ENCODE peak calls at places on chromosome 15, in four cellular contexts. W, D, Y and L are unnamed samples.

GRCh38 chr15:73388256-73388781 is 19.6 kb upstream of the HCN4 start:
- DNase-seq in W (no peak), D (peak), Y (peak), L (peak)

GRCh38 chr15:58329781-58330467 is 101.9 kb upstream of the LIPC start:
- DNase-seq in W (peak), D (no peak), Y (no peak), L (no peak)

GRCh38 chr15:45121706-45122417 is 7.7 kb downstream of the DUOXA2 start:
- DNase-seq in W (no peak), D (peak), Y (peak), L (peak)

GRCh38 chr15:96334705-96335428 is 4.4 kb downstream of the NR2F2 start:
- DNase-seq in W (no peak), D (no peak), Y (no peak), L (no peak)

GRCh38 chr15:33022629-33023028 is 171.9 kb downstream of the FMN1 start:
- DNase-seq in W (peak), D (no peak), Y (peak), L (no peak)

GRCh38 chr15:72847033-72847432 is 63.5 kb upstream of the ADPGK start:
- DNase-seq in W (no peak), D (no peak), Y (no peak), L (no peak)

GRCh38 chr15:64070965-64071851 is 22.4 kb downstream of the CIAO2A start:
- DNase-seq in W (peak), D (peak), Y (peak), L (peak)

GRCh38 chr15:94298359-94298758 is 67.0 kb downstream of the MCTP2 start:
- DNase-seq in W (no peak), D (no peak), Y (no peak), L (no peak)

GRCh38 chr15:55654541-55654940 is 66.4 kb upstream of the PYGO1 start:
- DNase-seq in W (no peak), D (no peak), Y (peak), L (no peak)

GRCh38 chr15:35141743-35142356 is 56.8 kb upstream of the NANOGP8 start:
- DNase-seq in W (no peak), D (peak), Y (peak), L (peak)

GRCh38 chr15:41940441-41940857 is 31.9 kb downstream of the EHD4 start:
- DNase-seq in W (peak), D (no peak), Y (peak), L (no peak)

GRCh38 chr15:56215769-56216168 is 27.9 kb downstream of the RFX7 start:
- DNase-seq in W (no peak), D (peak), Y (peak), L (no peak)

GRCh38 chr15:45747426-45747825 is 112.6 kb downstream of the SQOR start:
- DNase-seq in W (no peak), D (no peak), Y (no peak), L (peak)

GRCh38 chr15:51161491-51162260 is 67.0 kb upstream of the TNFAIP8L3 start:
- DNase-seq in W (no peak), D (no peak), Y (no peak), L (no peak)

GRCh38 chr15:23823508-23823907 is 136.4 kb upstream of the NDN start:
- DNase-seq in W (no peak), D (no peak), Y (no peak), L (no peak)

GRCh38 chr15:26433818-26434217 is 339.0 kb downstream of the GABRB3 start:
- DNase-seq in W (no peak), D (no peak), Y (no peak), L (no peak)

GRCh38 chr15:67067161-67067853 is 1.9 kb downstream of the SMAD3 start:
- DNase-seq in W (no peak), D (no peak), Y (peak), L (no peak)

GRCh38 chr15:31332681-31333071 is 6.0 kb downstream of the KLF13 start:
- DNase-seq in W (no peak), D (no peak), Y (no peak), L (no peak)

GRCh38 chr15:91853968-91854943 is 748 bp downstream of the SLCO3A1 start:
- DNase-seq in W (peak), D (no peak), Y (no peak), L (no peak)

GRCh38 chr15:76991048-76991447 is 3.9 kb upstream of the PSTPIP1 start:
- DNase-seq in W (no peak), D (no peak), Y (no peak), L (no peak)

GRCh38 chr15:37872661-37873060 is 61.8 kb upstream of the TMCO5A start:
- DNase-seq in W (no peak), D (no peak), Y (no peak), L (no peak)

GRCh38 chr15:58447244-58448010 is 15.6 kb downstream of the LIPC start:
- DNase-seq in W (no peak), D (peak), Y (peak), L (no peak)

GRCh38 chr15:29143293-29143692 is 126.3 kb downstream of the NSMCE3 start:
- DNase-seq in W (no peak), D (no peak), Y (no peak), L (no peak)

GRCh38 chr15:99476413-99477222 is 89.2 kb upstream of the MEF2A start:
- DNase-seq in W (peak), D (peak), Y (peak), L (peak)

GRCh38 chr15:92079047-92079446 is 225.5 kb downstream of the SLCO3A1 start:
- DNase-seq in W (no peak), D (no peak), Y (no peak), L (no peak)

GRCh38 chr15:95262866-95263564 is 1031.7 kb downstream of the MCTP2 start:
- DNase-seq in W (no peak), D (no peak), Y (peak), L (no peak)

GRCh38 chr15:43799945-43800285 is at the start of gene SERINC4:
- DNase-seq in W (no peak), D (no peak), Y (no peak), L (no peak)

GRCh38 chr15:88331291-88331690 is 74.8 kb upstream of the NTRK3 start:
- DNase-seq in W (peak), D (no peak), Y (peak), L (no peak)

GRCh38 chr15:38197553-38197952 is 55.1 kb upstream of the SPRED1 start:
- DNase-seq in W (no peak), D (no peak), Y (no peak), L (no peak)

GRCh38 chr15:80970018-80970657 is 19.5 kb downstream of the MESD start:
- DNase-seq in W (peak), D (no peak), Y (peak), L (no peak)

GRCh38 chr15:88621789-88622604 is 857 bp downstream of the AEN start:
- DNase-seq in W (no peak), D (no peak), Y (peak), L (no peak)

GRCh38 chr15:67067930-67068542 is 2.6 kb downstream of the SMAD3 start:
- DNase-seq in W (no peak), D (no peak), Y (no peak), L (no peak)

GRCh38 chr15:76206325-76206976 is 104.8 kb downstream of the ETFA start:
- DNase-seq in W (peak), D (no peak), Y (peak), L (no peak)

GRCh38 chr15:31328425-31328998 is 1.9 kb downstream of the KLF13 start:
- DNase-seq in W (no peak), D (no peak), Y (no peak), L (no peak)

GRCh38 chr15:45224596-45225217 is 27.3 kb upstream of the SLC28A2 start:
- DNase-seq in W (no peak), D (no peak), Y (no peak), L (no peak)

GRCh38 chr15:87610366-87610765 is 646.2 kb downstream of the NTRK3 start:
- DNase-seq in W (no peak), D (no peak), Y (peak), L (no peak)

GRCh38 chr15:40274350-40275274 is 8.3 kb downstream of the ANKRD63 start:
- DNase-seq in W (peak), D (peak), Y (peak), L (no peak)

GRCh38 chr15:100665570-100665969 is 63.2 kb downstream of the ASB7 start:
- DNase-seq in W (no peak), D (no peak), Y (peak), L (no peak)

GRCh38 chr15:39542385-39543065 is 38.4 kb upstream of the THBS1 start:
- DNase-seq in W (no peak), D (no peak), Y (no peak), L (no peak)

GRCh38 chr15:52788099-52788986 is 1.8 kb downstream of the ONECUT1 start:
- DNase-seq in W (no peak), D (no peak), Y (no peak), L (no peak)

GRCh38 chr15:52789601-52790165 is 453 bp downstream of the ONECUT1 start:
- DNase-seq in W (no peak), D (no peak), Y (peak), L (no peak)

GRCh38 chr15:52787549-52788098 is 2.5 kb downstream of the ONECUT1 start:
- DNase-seq in W (no peak), D (no peak), Y (no peak), L (no peak)

GRCh38 chr15:52790166-52790708 is at the start of gene ONECUT1:
- DNase-seq in W (peak), D (no peak), Y (peak), L (no peak)

DNA sequence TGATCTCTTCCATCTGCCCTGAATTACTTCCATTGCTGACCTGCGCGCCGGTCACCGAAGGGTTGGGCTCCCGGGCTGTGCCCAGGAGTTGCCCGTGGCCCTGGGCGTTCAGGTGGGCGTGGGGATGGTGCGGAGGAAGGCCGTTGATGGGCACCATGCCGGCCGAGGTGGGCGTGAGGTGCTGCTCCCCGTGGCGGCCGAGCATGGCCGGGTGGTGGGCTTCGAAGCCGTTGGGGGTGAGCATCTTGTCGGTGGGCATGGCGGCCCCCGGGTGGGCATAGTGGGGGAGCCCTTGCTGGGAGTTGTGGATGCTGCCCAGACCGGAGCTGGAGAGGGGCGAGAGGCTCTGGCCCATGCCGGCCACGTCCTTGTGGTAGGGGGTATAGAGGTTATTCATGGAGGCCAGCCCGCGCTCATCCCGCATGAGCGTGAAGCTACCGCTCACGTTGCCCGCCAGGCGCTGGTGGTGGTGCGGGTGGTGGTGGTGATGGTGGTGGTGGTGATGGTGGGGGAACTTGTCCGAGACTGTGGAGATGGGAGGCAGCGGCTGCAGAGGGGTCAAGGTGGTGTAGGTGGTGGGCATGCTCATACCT is 1.0 kb downstream of the ONECUT1 start:
- DNase-seq in W (no peak), D (no peak), Y (no peak), L (no peak)
- H3K4me3 ChIP-seq in W (peak), D (no peak), Y (no peak), L (no peak)

GRCh38 chr15:61130945-61131597 is 98.0 kb downstream of the RORA start:
- DNase-seq in W (no peak), D (no peak), Y (no peak), L (peak)
- H3K4me3 ChIP-seq in W (peak), D (no peak), Y (no peak), L (no peak)

DNA sequence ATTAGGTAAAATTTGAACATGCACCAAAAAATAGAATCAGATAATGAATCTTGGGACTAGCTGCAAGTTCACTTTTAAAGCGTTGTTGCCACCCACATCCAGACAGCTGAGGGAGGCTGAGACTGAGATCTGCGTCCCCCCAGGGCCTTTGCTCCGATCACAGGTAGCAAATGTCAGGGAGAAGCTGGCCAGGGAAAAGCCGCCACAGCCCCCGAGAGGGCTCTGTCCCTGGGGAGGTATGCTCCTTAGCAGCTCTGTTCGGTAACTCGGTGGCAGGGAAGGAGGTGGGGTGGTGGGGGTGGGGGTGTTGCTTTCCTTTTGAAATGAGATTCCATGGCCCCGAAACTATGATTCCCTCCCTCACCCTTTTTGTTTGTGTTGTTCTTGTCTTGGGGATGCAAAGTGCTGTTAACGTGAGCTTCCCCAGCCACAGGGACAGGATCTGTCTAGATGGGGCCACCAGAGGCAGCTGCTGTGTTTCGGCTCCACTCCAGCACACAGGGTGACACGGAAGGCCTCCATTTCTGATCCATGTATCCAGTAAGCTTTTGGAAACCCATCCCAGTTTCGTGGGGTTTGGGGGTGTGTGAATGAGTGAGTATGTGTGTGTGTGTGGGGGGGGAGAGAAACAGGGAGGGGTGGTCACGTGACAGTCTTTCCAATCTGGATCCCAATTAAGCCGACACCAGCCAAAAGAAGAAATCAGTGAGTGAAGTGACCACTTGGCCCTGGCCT is 1.1 kb upstream of the MINAR1 start:
- DNase-seq in W (no peak), D (no peak), Y (peak), L (no peak)
- H3K4me3 ChIP-seq in W (peak), D (peak), Y (peak), L (no peak)

DNA sequence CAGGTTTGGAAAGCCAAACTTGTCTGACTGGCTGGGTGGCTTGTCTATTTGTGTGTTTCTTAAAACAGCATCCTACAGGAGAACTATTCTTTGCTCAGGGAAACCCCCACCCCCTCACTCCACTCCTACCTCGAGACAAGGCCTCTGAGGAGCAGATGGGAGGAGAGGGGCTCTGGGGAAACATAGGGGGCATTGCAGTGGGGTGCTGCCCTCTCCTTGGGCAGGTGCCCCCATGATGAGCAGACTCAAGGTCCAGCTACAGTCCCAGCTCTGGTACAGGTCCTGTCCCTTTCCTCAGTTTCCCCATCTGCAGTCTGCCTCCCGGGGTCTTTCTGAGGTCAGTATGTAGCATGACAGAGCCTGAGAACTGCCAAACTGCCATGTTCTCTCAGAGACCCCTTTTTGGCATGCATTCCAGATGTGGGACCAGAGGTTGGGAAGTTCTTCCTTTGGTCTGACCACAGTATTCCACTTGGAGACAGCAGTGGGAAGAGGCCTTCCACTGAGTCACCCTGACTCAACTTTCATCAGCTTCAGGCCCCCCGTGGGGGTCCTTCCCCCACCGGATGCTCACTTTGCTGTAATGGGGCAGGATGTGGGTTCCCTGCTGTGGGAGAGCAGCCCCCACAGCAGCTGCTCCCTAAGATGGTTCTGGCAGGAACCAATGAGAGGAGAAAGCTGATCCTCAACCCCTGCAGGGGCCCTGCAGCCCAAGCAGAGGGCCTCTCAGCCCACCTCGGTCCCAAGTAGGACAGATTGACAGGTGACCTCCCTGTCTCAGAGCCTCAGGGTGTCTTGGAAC is 32.3 kb upstream of the CYP11A1 start:
- DNase-seq in W (no peak), D (no peak), Y (peak), L (no peak)
- H3K4me3 ChIP-seq in W (no peak), D (no peak), Y (no peak), L (no peak)

GRCh38 chr15:69074843-69075224 is 60.3 kb downstream of the NOX5 start:
- DNase-seq in W (no peak), D (no peak), Y (no peak), L (no peak)
- H3K4me3 ChIP-seq in W (peak), D (peak), Y (no peak), L (peak)